ENCODE peak calls at places on chromosomes 2 and 18, in five cellular contexts. One of them, this sample, is unnamed.

GRCh38 chr18:35267161-35267651 is 22.8 kb downstream of the ZSCAN30 start:
- DNase-seq in GF-D8: no peak
- DNase-seq in midbrain: peak
- DNase-seq in WTC11: peak
- DNase-seq in GM12865: no peak
- DNase-seq in this sample: no peak

GRCh38 chr2:109055435-109055834 is 66.4 kb upstream of the EDAR start:
- DNase-seq in GF-D8: no peak
- DNase-seq in midbrain: no peak
- DNase-seq in WTC11: no peak
- DNase-seq in GM12865: no peak
- DNase-seq in this sample: no peak

GRCh38 chr18:79763407-79763806 is 34.3 kb upstream of the KCNG2 start:
- DNase-seq in GF-D8: no peak
- DNase-seq in midbrain: no peak
- DNase-seq in WTC11: no peak
- DNase-seq in GM12865: no peak
- DNase-seq in this sample: no peak

GRCh38 chr2:152499411-152499810 is 164.4 kb downstream of the FMNL2 start:
- DNase-seq in GF-D8: no peak
- DNase-seq in midbrain: no peak
- DNase-seq in WTC11: no peak
- DNase-seq in GM12865: peak
- DNase-seq in this sample: no peak

GRCh38 chr2:10721344-10722251 is at the start of gene ATP6V1C2:
- DNase-seq in GF-D8: no peak
- DNase-seq in midbrain: no peak
- DNase-seq in WTC11: peak
- DNase-seq in GM12865: peak
- DNase-seq in this sample: no peak

GRCh38 chr2:109201465-109202420 is 72.7 kb downstream of the SH3RF3 start:
- DNase-seq in GF-D8: no peak
- DNase-seq in midbrain: no peak
- DNase-seq in WTC11: no peak
- DNase-seq in GM12865: no peak
- DNase-seq in this sample: no peak

GRCh38 chr2:241900251-241901017 is 30.9 kb downstream of the RTP5 start:
- DNase-seq in GF-D8: no peak
- DNase-seq in midbrain: no peak
- DNase-seq in WTC11: no peak
- DNase-seq in GM12865: no peak
- DNase-seq in this sample: no peak

GRCh38 chr18:35495821-35496368 is 1.9 kb downstream of the INO80C start:
- DNase-seq in GF-D8: no peak
- DNase-seq in midbrain: no peak
- DNase-seq in WTC11: no peak
- DNase-seq in GM12865: no peak
- DNase-seq in this sample: no peak

GRCh38 chr2:201261471-201261870 is 1.1 kb downstream of the CASP8 start:
- DNase-seq in GF-D8: no peak
- DNase-seq in midbrain: no peak
- DNase-seq in WTC11: no peak
- DNase-seq in GM12865: peak
- DNase-seq in this sample: no peak

GRCh38 chr2:132424526-132425121 is 8.0 kb downstream of the GPR39 start:
- DNase-seq in GF-D8: no peak
- DNase-seq in midbrain: peak
- DNase-seq in WTC11: no peak
- DNase-seq in GM12865: no peak
- DNase-seq in this sample: no peak

GRCh38 chr2:70725505-70725904 is 42.5 kb downstream of the ADD2 start:
- DNase-seq in GF-D8: no peak
- DNase-seq in midbrain: no peak
- DNase-seq in WTC11: no peak
- DNase-seq in GM12865: no peak
- DNase-seq in this sample: no peak

GRCh38 chr2:215531284-215531683 is 95.4 kb upstream of the FN1 start:
- DNase-seq in GF-D8: no peak
- DNase-seq in midbrain: no peak
- DNase-seq in WTC11: no peak
- DNase-seq in GM12865: no peak
- DNase-seq in this sample: no peak

GRCh38 chr2:227222292-227222691 is 57.9 kb downstream of the COL4A3 start:
- DNase-seq in GF-D8: no peak
- DNase-seq in midbrain: no peak
- DNase-seq in WTC11: no peak
- DNase-seq in GM12865: peak
- DNase-seq in this sample: no peak

GRCh38 chr2:160140001-160140400 is 60.1 kb downstream of the ITGB6 start:
- DNase-seq in GF-D8: no peak
- DNase-seq in midbrain: no peak
- DNase-seq in WTC11: no peak
- DNase-seq in GM12865: no peak
- DNase-seq in this sample: no peak

GRCh38 chr2:130755234-130756040 is at the start of gene AMER3:
- DNase-seq in GF-D8: no peak
- DNase-seq in midbrain: no peak
- DNase-seq in WTC11: peak
- DNase-seq in GM12865: no peak
- DNase-seq in this sample: no peak

GRCh38 chr2:98460573-98461560 is 16.2 kb downstream of the INPP4A start:
- DNase-seq in GF-D8: no peak
- DNase-seq in midbrain: no peak
- DNase-seq in WTC11: no peak
- DNase-seq in GM12865: peak
- DNase-seq in this sample: peak

GRCh38 chr2:27075219-27075871 is 3.1 kb upstream of the EMILIN1 start:
- DNase-seq in GF-D8: peak
- DNase-seq in midbrain: no peak
- DNase-seq in WTC11: no peak
- DNase-seq in GM12865: peak
- DNase-seq in this sample: no peak

GRCh38 chr2:190563109-190563508 is 28.6 kb upstream of the NEMP2 start:
- DNase-seq in GF-D8: no peak
- DNase-seq in midbrain: no peak
- DNase-seq in WTC11: no peak
- DNase-seq in GM12865: no peak
- DNase-seq in this sample: no peak

GRCh38 chr18:22101731-22102130 is 67.7 kb upstream of the GATA6 start:
- DNase-seq in GF-D8: no peak
- DNase-seq in midbrain: no peak
- DNase-seq in WTC11: no peak
- DNase-seq in GM12865: no peak
- DNase-seq in this sample: no peak

GRCh38 chr2:232937278-232937906 is 67.3 kb downstream of the SNORC start:
- DNase-seq in GF-D8: no peak
- DNase-seq in midbrain: no peak
- DNase-seq in WTC11: no peak
- DNase-seq in GM12865: no peak
- DNase-seq in this sample: no peak

GRCh38 chr2:192960945-192961344 is 766.2 kb upstream of the TMEFF2 start:
- DNase-seq in GF-D8: no peak
- DNase-seq in midbrain: no peak
- DNase-seq in WTC11: no peak
- DNase-seq in GM12865: no peak
- DNase-seq in this sample: no peak

This sample was measured in SIG-M5.